ENCODE peak calls at places on chromosomes 13 and 19, in four cellular contexts. One of them, this sample, is unnamed.

GRCh38 chr19:49863254-49863934 is 4.0 kb downstream of the PNKP start:
- DNase-seq in K562: no peak
- DNase-seq in GM12878: no peak
- DNase-seq in HepG2: no peak
- DNase-seq in this sample: no peak

GRCh38 chr13:113553541-113554332 is 30.8 kb upstream of the TFDP1 start:
- DNase-seq in K562: no peak
- DNase-seq in GM12878: no peak
- DNase-seq in HepG2: no peak
- DNase-seq in this sample: no peak

GRCh38 chr13:84737671-84738070 is 855.4 kb upstream of the SLITRK1 start:
- DNase-seq in K562: no peak
- DNase-seq in GM12878: no peak
- DNase-seq in HepG2: no peak
- DNase-seq in this sample: no peak

GRCh38 chr13:43291289-43292055 is 268.1 kb downstream of the DNAJC15 start:
- DNase-seq in K562: no peak
- DNase-seq in GM12878: no peak
- DNase-seq in HepG2: no peak
- DNase-seq in this sample: no peak

GRCh38 chr13:61113140-61113658 is 302.4 kb downstream of the PCDH20 start:
- DNase-seq in K562: no peak
- DNase-seq in GM12878: no peak
- DNase-seq in HepG2: no peak
- DNase-seq in this sample: no peak

GRCh38 chr19:56350416-56351045 is 35.9 kb upstream of the ZSCAN5A start:
- DNase-seq in K562: peak; percentile 52
- DNase-seq in GM12878: peak; percentile 11
- DNase-seq in HepG2: peak; percentile 58
- DNase-seq in this sample: no peak

GRCh38 chr13:47661076-47661475 is 340.0 kb downstream of the SUCLA2 start:
- DNase-seq in K562: no peak
- DNase-seq in GM12878: no peak
- DNase-seq in HepG2: no peak
- DNase-seq in this sample: no peak

GRCh38 chr19:1407662-1408299 is 395 bp downstream of the DAZAP1 start:
- DNase-seq in K562: peak; percentile 86
- DNase-seq in GM12878: no peak
- DNase-seq in HepG2: no peak
- DNase-seq in this sample: no peak

GRCh38 chr19:52336117-52336811 is at the start of gene ZNF610:
- DNase-seq in K562: no peak
- DNase-seq in GM12878: peak; percentile 34
- DNase-seq in HepG2: peak; percentile 59
- DNase-seq in this sample: no peak

GRCh38 chr13:40776681-40777165 is 5.7 kb upstream of the MRPS31 start:
- DNase-seq in K562: peak; percentile 14
- DNase-seq in GM12878: no peak
- DNase-seq in HepG2: no peak
- DNase-seq in this sample: no peak

GRCh38 chr13:40779049-40779448 is 8.1 kb upstream of the MRPS31 start:
- DNase-seq in K562: no peak
- DNase-seq in GM12878: no peak
- DNase-seq in HepG2: no peak
- DNase-seq in this sample: no peak

GRCh38 chr13:40777957-40778235 is 6.9 kb upstream of the MRPS31 start:
- DNase-seq in K562: no peak
- DNase-seq in GM12878: no peak
- DNase-seq in HepG2: no peak
- DNase-seq in this sample: no peak

GRCh38 chr13:40776232-40776631 is 5.2 kb upstream of the MRPS31 start:
- DNase-seq in K562: no peak
- DNase-seq in GM12878: no peak
- DNase-seq in HepG2: no peak
- DNase-seq in this sample: no peak

DNA sequence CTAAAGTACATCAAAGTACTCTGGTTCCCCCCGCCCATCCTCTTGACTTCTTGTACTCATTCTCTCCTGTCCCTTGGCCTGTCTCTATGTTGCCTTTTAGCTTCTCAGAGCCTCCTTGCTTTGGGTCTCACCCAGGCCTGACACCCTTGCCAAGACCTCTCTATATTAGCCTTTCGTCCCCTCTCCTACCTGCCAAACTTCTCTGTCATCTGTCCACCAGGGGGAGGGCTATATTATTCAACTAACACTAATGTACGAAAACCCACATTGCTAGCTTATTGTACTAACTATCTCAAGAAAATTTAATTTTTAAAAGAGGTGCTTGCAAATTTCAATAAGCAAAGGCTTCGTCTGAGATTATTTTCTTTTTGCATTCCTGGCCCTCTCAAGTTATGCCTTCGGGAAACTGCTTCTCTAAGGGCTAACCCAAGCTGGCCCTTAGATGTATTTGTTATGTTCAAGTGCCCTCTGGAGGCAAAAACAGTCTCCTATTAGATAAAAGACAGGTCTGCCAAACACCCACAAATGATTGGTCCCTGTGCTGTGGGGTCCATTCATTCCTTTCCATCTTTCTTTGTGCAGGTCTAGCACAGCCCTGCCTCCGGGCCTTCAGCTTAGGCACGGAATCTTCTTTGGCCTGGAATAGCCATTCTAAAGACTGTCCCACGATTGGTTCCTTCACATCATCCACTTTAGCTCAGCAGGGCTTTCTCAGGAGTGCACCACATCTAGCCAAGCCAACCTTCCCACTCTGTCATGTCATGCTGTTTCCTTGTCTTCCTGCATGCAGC is 6.4 kb upstream of the MRPS31 start:
- DNase-seq in K562: peak; percentile 35
- DNase-seq in GM12878: no peak
- DNase-seq in HepG2: peak; percentile 71
- DNase-seq in this sample: peak; percentile 37
- TF ChIP-seq FOXM1 in K562: no peak
- TF ChIP-seq FOXM1 in GM12878: no peak
- TF ChIP-seq FOXM1 in HepG2: no peak
- TF ChIP-seq FOXM1 in this sample: no peak

GRCh38 chr13:51520524-51520923 is 63.7 kb upstream of the WDFY2 start:
- DNase-seq in K562: no peak
- DNase-seq in GM12878: no peak
- DNase-seq in HepG2: peak; percentile 63
- DNase-seq in this sample: no peak
- TF ChIP-seq BHLHE40 in K562: no peak
- TF ChIP-seq BHLHE40 in GM12878: no peak
- TF ChIP-seq BHLHE40 in HepG2: no peak
- TF ChIP-seq BHLHE40 in this sample: no peak

GRCh38 chr19:40594657-40595077 is 6.5 kb upstream of the LTBP4 start:
- DNase-seq in K562: peak; percentile 35
- DNase-seq in GM12878: no peak
- DNase-seq in HepG2: no peak
- DNase-seq in this sample: no peak

GRCh38 chr19:40589723-40590429 is 11.3 kb upstream of the LTBP4 start:
- DNase-seq in K562: no peak
- DNase-seq in GM12878: no peak
- DNase-seq in HepG2: no peak
- DNase-seq in this sample: no peak

GRCh38 chr19:40590464-40591265 is 10.5 kb upstream of the LTBP4 start:
- DNase-seq in K562: no peak
- DNase-seq in GM12878: no peak
- DNase-seq in HepG2: no peak
- DNase-seq in this sample: no peak

GRCh38 chr19:40594251-40594650 is 6.9 kb upstream of the LTBP4 start:
- DNase-seq in K562: peak; percentile 55
- DNase-seq in GM12878: no peak
- DNase-seq in HepG2: no peak
- DNase-seq in this sample: no peak

GRCh38 chr19:40592170-40592569 is 9.0 kb upstream of the LTBP4 start:
- DNase-seq in K562: no peak
- DNase-seq in GM12878: no peak
- DNase-seq in HepG2: peak; percentile 36
- DNase-seq in this sample: no peak
- TF ChIP-seq FOXM1 in K562: no peak
- TF ChIP-seq FOXM1 in GM12878: no peak
- TF ChIP-seq FOXM1 in HepG2: no peak
- TF ChIP-seq FOXM1 in this sample: no peak

GRCh38 chr13:80215368-80215767 is 125.6 kb downstream of the SPRY2 start:
- DNase-seq in K562: no peak
- DNase-seq in GM12878: no peak
- DNase-seq in HepG2: no peak
- DNase-seq in this sample: no peak

GRCh38 chr13:80214050-80214449 is 126.9 kb downstream of the SPRY2 start:
- DNase-seq in K562: no peak
- DNase-seq in GM12878: no peak
- DNase-seq in HepG2: no peak
- DNase-seq in this sample: no peak

GRCh38 chr13:80214521-80214941 is 126.4 kb downstream of the SPRY2 start:
- DNase-seq in K562: no peak
- DNase-seq in GM12878: no peak
- DNase-seq in HepG2: no peak
- DNase-seq in this sample: no peak

GRCh38 chr13:80213201-80213600 is 127.7 kb downstream of the SPRY2 start:
- DNase-seq in K562: no peak
- DNase-seq in GM12878: no peak
- DNase-seq in HepG2: no peak
- DNase-seq in this sample: no peak

DNA sequence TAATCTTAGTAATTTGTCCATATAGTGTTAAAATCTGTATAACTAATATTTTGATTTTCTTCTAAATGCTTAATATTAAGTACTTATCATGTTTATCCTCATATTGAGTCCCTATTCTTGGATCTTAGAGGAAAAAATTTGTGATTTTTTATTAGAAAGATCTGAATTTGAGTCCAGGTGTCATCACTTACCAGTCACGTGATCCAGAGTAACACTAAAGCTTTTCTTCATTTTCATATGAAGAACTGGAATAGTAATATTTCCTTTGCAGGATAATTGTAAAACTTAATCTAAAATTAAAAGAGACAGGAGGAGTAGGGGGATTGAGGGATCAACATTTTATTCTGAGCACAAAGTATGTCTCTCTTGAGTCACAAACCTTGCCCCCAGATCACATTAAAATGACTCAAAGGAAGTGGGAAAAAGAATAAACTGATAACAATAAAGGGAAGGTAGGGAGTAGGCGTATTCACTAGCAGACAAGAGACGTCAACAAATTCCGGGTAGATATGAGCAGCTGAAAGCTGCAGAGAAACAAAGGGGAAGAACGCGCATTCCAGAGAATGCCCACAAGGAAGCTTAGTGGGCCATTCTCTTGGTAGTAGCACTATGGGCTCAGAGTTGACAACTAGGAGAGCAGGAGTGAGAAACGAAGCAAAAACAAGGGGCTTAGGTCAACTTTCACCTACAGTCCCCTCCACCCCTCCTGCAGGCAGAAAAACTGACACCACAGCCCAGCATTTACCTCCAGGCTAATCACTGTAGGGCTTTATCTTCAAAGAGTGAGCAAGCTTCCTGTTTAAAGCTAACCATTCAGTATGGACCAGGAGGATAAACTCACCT is 123.1 kb downstream of the SPRY2 start:
- DNase-seq in K562: no peak
- DNase-seq in GM12878: no peak
- DNase-seq in HepG2: no peak
- DNase-seq in this sample: no peak
- TF ChIP-seq BHLHE40 in K562: no peak
- TF ChIP-seq BHLHE40 in GM12878: no peak
- TF ChIP-seq BHLHE40 in HepG2: no peak
- TF ChIP-seq BHLHE40 in this sample: no peak

GRCh38 chr13:51806571-51806970 is 2.6 kb upstream of the DHRS12 start:
- DNase-seq in K562: peak; percentile 19
- DNase-seq in GM12878: no peak
- DNase-seq in HepG2: no peak
- DNase-seq in this sample: no peak
- TF ChIP-seq FOXM1 in K562: no peak
- TF ChIP-seq FOXM1 in GM12878: no peak
- TF ChIP-seq FOXM1 in HepG2: no peak
- TF ChIP-seq FOXM1 in this sample: no peak

GRCh38 chr13:112182831-112183543 is 116.0 kb downstream of the SOX1 start:
- DNase-seq in K562: no peak
- DNase-seq in GM12878: no peak
- DNase-seq in HepG2: peak; percentile 10
- DNase-seq in this sample: no peak
- TF ChIP-seq BHLHE40 in K562: no peak
- TF ChIP-seq BHLHE40 in GM12878: no peak
- TF ChIP-seq BHLHE40 in HepG2: no peak
- TF ChIP-seq BHLHE40 in this sample: no peak